ENCODE peak calls at places on chromosomes 5 and 9, in eight cellular contexts. Z is WTC11, A is GM06990, E is endodermal cell, F is lung microvascular endothelial cell, I is H4, V is GM12865, G is cardiac fibroblast. M is an unnamed sample.

GRCh38 chr9:130681769-130682489 is 11.7 kb upstream of the EXOSC2 start:
- DNase-seq in I (no peak), V (peak), F (no peak), E (peak), G (no peak), A (peak), Z (peak), M (peak)

GRCh38 chr5:137395011-137395755 is 103.9 kb downstream of the SPOCK1 start:
- DNase-seq in V (no peak), G (no peak), A (no peak), F (peak), I (peak), Z (no peak), E (no peak), M (no peak)

GRCh38 chr5:116853992-116854391 is 279.4 kb upstream of the SEMA6A start:
- DNase-seq in F (no peak), I (no peak), G (no peak), E (peak), V (no peak), A (no peak), Z (no peak), M (no peak)

GRCh38 chr5:170579623-170580022 is 75.8 kb downstream of the KCNIP1 start:
- DNase-seq in G (no peak), Z (no peak), E (no peak), V (no peak), A (no peak), I (no peak), F (no peak), M (no peak)

GRCh38 chr5:82662340-82662739 is 384.2 kb upstream of the RPS23 start:
- DNase-seq in F (no peak), A (no peak), I (no peak), V (no peak), Z (no peak), E (no peak), G (peak), M (no peak)

GRCh38 chr5:172816887-172817418 is 17.1 kb upstream of the ERGIC1 start:
- DNase-seq in I (no peak), V (no peak), E (peak), Z (no peak), F (peak), G (peak), A (no peak), M (no peak)

GRCh38 chr9:126844085-126844484 is 16.4 kb upstream of the ZBTB34 start:
- DNase-seq in V (no peak), A (no peak), Z (no peak), E (no peak), I (peak), G (peak), F (no peak), M (no peak)

GRCh38 chr5:79878131-79878630 is 112.9 kb downstream of the MTX3 start:
- DNase-seq in A (no peak), I (no peak), F (no peak), Z (no peak), G (no peak), V (no peak), E (no peak), M (no peak)

GRCh38 chr9:70418822-70419545 is 4.5 kb upstream of the KLF9 start:
- DNase-seq in V (peak), I (peak), Z (peak), A (peak), E (peak), F (peak), G (peak), M (peak)

GRCh38 chr9:81826541-81826906 is 101.7 kb upstream of the SPATA31D4 start:
- DNase-seq in F (peak), I (no peak), V (no peak), A (no peak), Z (no peak), E (no peak), G (peak), M (no peak)

GRCh38 chr5:141790630-141791029 is 87.6 kb downstream of the PCDH1 start:
- DNase-seq in Z (no peak), I (no peak), V (no peak), E (no peak), A (no peak), F (no peak), G (no peak), M (no peak)

GRCh38 chr5:136620016-136620419 is 254.7 kb upstream of the TRPC7 start:
- DNase-seq in G (peak), V (no peak), F (no peak), E (no peak), Z (no peak), A (no peak), I (no peak), M (no peak)

GRCh38 chr5:108749130-108749861 is 1.6 kb downstream of the FER start:
- DNase-seq in Z (no peak), G (peak), F (peak), E (no peak), V (peak), A (no peak), I (peak), M (peak)

GRCh38 chr9:98154678-98155077 is 35.7 kb upstream of the TRIM14 start:
- DNase-seq in E (no peak), Z (no peak), I (no peak), F (no peak), A (no peak), G (no peak), V (no peak), M (no peak)

GRCh38 chr9:98575379-98576346 is 133.1 kb downstream of the GABBR2 start:
- DNase-seq in F (peak), E (peak), Z (no peak), A (peak), G (peak), V (peak), I (peak), M (peak)

GRCh38 chr5:135033026-135033861 is 784 bp downstream of the PITX1 start:
- DNase-seq in Z (peak), A (no peak), F (peak), E (peak), V (peak), I (no peak), G (peak), M (no peak)

M was measured in GM20000.